ENCODE peak calls at places on chromosomes 2 and 18, in six cellular contexts. C is AG10803, W is GM12864, P is endothelial cell, U is brain microvascular endothelial cell, O is prostate gland. V is an unnamed sample.

GRCh38 chr18:26383454-26384270 is 157.4 kb downstream of the TAF4B start:
- DNase-seq in C (peak; percentile 66), W (peak; percentile 45), P (peak; percentile 18), U (peak; percentile 14), O (no peak), V (no peak)

GRCh38 chr2:241490444-241490760 is 18.0 kb downstream of the STK25 start:
- DNase-seq in C (no peak), W (no peak), P (no peak), U (no peak), O (no peak), V (no peak)

GRCh38 chr18:26650310-26651285 is 102.2 kb upstream of the KCTD1 start:
- DNase-seq in C (no peak), W (no peak), P (no peak), U (no peak), O (no peak), V (no peak)

GRCh38 chr2:141015339-141016047 is 1115.3 kb downstream of the LRP1B start:
- DNase-seq in C (peak; percentile 24), W (no peak), P (no peak), U (no peak), O (no peak), V (no peak)

GRCh38 chr2:240429341-240429871 is 6.1 kb upstream of the GPC1 start:
- DNase-seq in C (no peak), W (no peak), P (no peak), U (no peak), O (no peak), V (no peak)

GRCh38 chr2:4869154-4869553 is 823.0 kb upstream of the SOX11 start:
- DNase-seq in C (no peak), W (no peak), P (no peak), U (no peak), O (no peak), V (no peak)

GRCh38 chr2:220175967-220176366 is 548.5 kb downstream of the SLC4A3 start:
- DNase-seq in C (no peak), W (no peak), P (no peak), U (no peak), O (no peak), V (no peak)

GRCh38 chr2:234488913-234489451 is 7.9 kb downstream of the ARL4C start:
- DNase-seq in C (no peak), W (peak; percentile 73), P (no peak), U (no peak), O (no peak), V (no peak)

GRCh38 chr2:152298754-152299153 is 36.2 kb upstream of the FMNL2 start:
- DNase-seq in C (no peak), W (no peak), P (no peak), U (no peak), O (no peak), V (no peak)

GRCh38 chr2:6824962-6825361 is 40.7 kb downstream of the CMPK2 start:
- DNase-seq in C (peak; percentile 80), W (no peak), P (no peak), U (peak; percentile 38), O (no peak), V (no peak)

GRCh38 chr2:184923751-184924150 is 325.4 kb downstream of the ZNF804A start:
- DNase-seq in C (no peak), W (no peak), P (no peak), U (no peak), O (no peak), V (no peak)

GRCh38 chr18:55251186-55251995 is 292.1 kb upstream of the CCDC68 start:
- DNase-seq in C (peak; percentile 68), W (no peak), P (no peak), U (no peak), O (peak; percentile 22), V (no peak)

GRCh38 chr2:195601361-195601760 is 55.7 kb upstream of the SLC39A10 start:
- DNase-seq in C (peak; percentile 23), W (no peak), P (no peak), U (no peak), O (no peak), V (no peak)

GRCh38 chr2:23009545-23010149 is 375.3 kb upstream of the KLHL29 start:
- DNase-seq in C (peak; percentile 40), W (no peak), P (no peak), U (peak; percentile 68), O (peak; percentile 10), V (no peak)

GRCh38 chr2:56008661-56009411 is 85.3 kb upstream of the EFEMP1 start:
- DNase-seq in C (peak; percentile 83), W (no peak), P (peak; percentile 74), U (peak; percentile 92), O (no peak), V (no peak)

GRCh38 chr2:112947374-112947773 is 30.4 kb upstream of the IL36G start:
- DNase-seq in C (no peak), W (no peak), P (no peak), U (no peak), O (no peak), V (no peak)

GRCh38 chr2:215619022-215619958 is 183.4 kb upstream of the FN1 start:
- DNase-seq in C (no peak), W (no peak), P (no peak), U (peak; percentile 95), O (no peak), V (no peak)

GRCh38 chr2:166180951-166181812 is 53.4 kb upstream of the SCN1A start:
- DNase-seq in C (peak; percentile 42), W (peak; percentile 4), P (peak; percentile 68), U (peak; percentile 66), O (peak; percentile 33), V (peak; percentile 68)

GRCh38 chr2:18362696-18363095 is 197.8 kb downstream of the RDH14 start:
- DNase-seq in C (peak; percentile 74), W (no peak), P (no peak), U (peak; percentile 96), O (no peak), V (no peak)

GRCh38 chr2:61018319-61018750 is 280 bp upstream of the PUS10 start:
- DNase-seq in C (no peak), W (no peak), P (no peak), U (no peak), O (no peak), V (no peak)

GRCh38 chr18:56662502-56662901 is 11.3 kb downstream of the WDR7 start:
- DNase-seq in C (no peak), W (no peak), P (no peak), U (no peak), O (no peak), V (no peak)

GRCh38 chr2:175251425-175252041 is 70.0 kb upstream of the ATP5MC3 start:
- DNase-seq in C (peak; percentile 40), W (no peak), P (peak; percentile 8), U (peak; percentile 35), O (no peak), V (no peak)

DNA sequence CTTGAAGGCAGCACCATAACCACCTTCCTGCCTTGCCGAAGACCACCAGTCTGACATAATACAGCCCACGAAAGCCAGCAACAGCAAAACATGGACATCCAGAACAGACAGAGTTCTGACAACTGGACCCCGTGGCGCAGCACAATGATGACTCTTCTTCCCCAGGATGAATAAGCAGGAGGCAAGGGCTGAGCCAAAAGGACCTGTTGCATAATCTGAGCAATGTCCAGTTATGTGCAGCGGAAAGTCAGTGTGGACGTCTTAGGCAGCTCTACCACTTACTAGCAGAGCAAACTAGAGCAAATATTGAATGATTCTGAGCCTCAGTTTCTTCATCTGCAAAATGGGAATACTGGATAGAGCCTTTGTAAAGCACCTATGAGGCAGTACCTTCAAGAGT is 225.1 kb downstream of the ZBTB7C start:
- DNase-seq in C (no peak), W (no peak), P (no peak), U (no peak), O (no peak), V (no peak)
- TF ChIP-seq CTCF in C (no peak), W (no peak), P (no peak), U (no peak), O (no peak), V (no peak)

DNA sequence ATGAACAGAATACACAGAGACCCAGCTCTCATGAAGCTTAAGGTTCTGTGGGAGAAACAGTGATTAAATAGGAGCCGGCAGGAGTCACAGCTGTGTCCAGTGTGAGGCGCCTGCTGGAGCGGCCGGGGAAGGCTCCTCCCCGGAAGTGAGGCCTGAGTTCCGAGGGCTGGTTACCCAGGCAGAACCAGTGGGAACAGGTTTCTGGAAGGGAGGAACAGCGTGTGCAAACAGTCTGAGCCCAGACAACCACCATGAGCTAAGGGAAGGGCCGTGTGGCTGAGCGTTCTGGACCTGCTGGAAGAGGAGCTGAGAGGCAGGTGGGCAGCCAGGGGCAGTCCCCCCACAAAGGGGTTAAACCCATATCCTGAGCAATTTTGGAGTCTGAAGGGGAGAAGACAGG is 26.0 kb upstream of the NPAS2 start:
- DNase-seq in C (no peak), W (no peak), P (no peak), U (no peak), O (no peak), V (no peak)
- TF ChIP-seq CTCF in C (no peak), W (no peak), P (no peak), U (no peak), O (no peak), V (no peak)

GRCh38 chr2:216877085-216877484 is 17.2 kb upstream of the TNP1 start:
- DNase-seq in C (no peak), W (no peak), P (no peak), U (no peak), O (no peak), V (no peak)
- TF ChIP-seq CTCF in C (no peak), W (peak; percentile 8), P (no peak), U (peak; percentile 35), O (no peak), V (no peak)

GRCh38 chr18:43396266-43396665 is 119.0 kb upstream of the SYT4 start:
- DNase-seq in C (no peak), W (no peak), P (peak; percentile 13), U (peak; percentile 10), O (no peak), V (no peak)
- TF ChIP-seq CTCF in C (peak; percentile 35), W (peak; percentile 25), P (peak; percentile 43), U (peak; percentile 44), O (peak; percentile 13), V (peak; percentile 78)

DNA sequence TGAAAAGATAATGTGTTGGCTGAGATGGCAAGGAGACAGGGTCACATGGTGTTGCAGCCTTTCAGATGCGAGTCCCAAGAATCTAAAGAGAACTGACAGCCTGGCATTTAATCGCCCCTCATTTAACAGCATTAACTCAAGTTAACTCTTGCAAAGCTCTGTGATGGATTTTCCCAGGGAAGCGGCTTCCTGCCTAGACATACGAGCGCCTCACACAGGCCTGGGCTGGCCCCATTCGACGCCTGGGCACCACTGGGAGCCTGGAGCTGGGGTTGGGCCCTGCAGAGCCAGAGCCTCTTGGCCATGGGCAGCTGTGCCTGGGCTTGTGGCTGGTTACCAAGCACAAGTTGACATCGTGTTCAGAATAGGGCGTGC is 140.8 kb downstream of the SEPTIN10 start:
- DNase-seq in C (no peak), W (no peak), P (no peak), U (no peak), O (no peak), V (no peak)
- TF ChIP-seq CTCF in C (no peak), W (no peak), P (no peak), U (no peak), O (no peak), V (no peak)

DNA sequence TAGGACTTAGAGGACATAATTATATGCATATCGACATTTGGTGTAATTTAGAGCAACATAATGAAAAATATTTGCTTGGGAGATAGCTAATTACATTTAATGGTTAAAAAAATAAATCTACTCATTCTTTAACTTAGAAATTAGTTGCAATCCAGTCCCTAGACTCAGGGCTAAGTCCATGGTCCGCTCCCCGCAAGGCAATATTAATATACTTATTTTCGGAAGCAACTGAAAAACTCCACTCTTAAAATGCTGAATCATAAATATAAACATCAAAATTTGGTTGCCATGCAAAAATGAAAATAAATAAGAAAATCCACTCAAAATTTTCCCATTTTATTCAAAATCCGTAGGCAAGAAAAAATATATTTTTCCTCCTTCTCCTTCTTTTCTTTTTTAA is 99.7 kb upstream of the CD302 start:
- DNase-seq in C (no peak), W (no peak), P (no peak), U (no peak), O (no peak), V (no peak)
- TF ChIP-seq CTCF in C (no peak), W (no peak), P (no peak), U (no peak), O (no peak), V (no peak)